ENCODE peak calls at places on chromosomes 2 and 18, in nine cellular contexts. N, S, V, J, X, L, A, H and Z are unnamed samples.

GRCh38 chr2:29495536-29495935 is 380.3 kb downstream of the CLIP4 start:
- DNase-seq in L (no peak), V (no peak), A (no peak), J (no peak), X (no peak), N (no peak), S (no peak), H (no peak), Z (no peak)

GRCh38 chr18:58847383-58848071 is 17.1 kb upstream of the ZNF532 start:
- DNase-seq in L (peak), H (peak), N (no peak), X (no peak), V (no peak), A (peak), J (no peak), S (peak), Z (no peak)

GRCh38 chr2:69356471-69356870 is 30.6 kb downstream of the GFPT1 start:
- DNase-seq in S (no peak), J (no peak), L (no peak), N (no peak), H (no peak), X (no peak), V (no peak), A (no peak), Z (no peak)

GRCh38 chr2:147451131-147451530 is 393.7 kb upstream of the ACVR2A start:
- DNase-seq in J (no peak), L (no peak), A (no peak), X (no peak), V (no peak), N (no peak), S (no peak), H (no peak), Z (no peak)

GRCh38 chr18:26227051-26227672 is 917 bp downstream of the TAF4B start:
- DNase-seq in N (no peak), L (no peak), V (no peak), A (no peak), H (peak), J (no peak), X (no peak), S (no peak), Z (no peak)

GRCh38 chr18:50696929-50697328 is 122.9 kb downstream of the MRO start:
- DNase-seq in J (no peak), X (peak), S (no peak), N (no peak), V (no peak), H (no peak), L (no peak), A (no peak), Z (no peak)

GRCh38 chr18:73168171-73168570 is 300.4 kb upstream of the NETO1 start:
- DNase-seq in S (no peak), N (no peak), A (no peak), L (no peak), V (no peak), X (no peak), J (no peak), H (no peak), Z (no peak)

GRCh38 chr18:74652392-74652988 is 54.8 kb downstream of the ZNF407 start:
- DNase-seq in H (no peak), S (no peak), X (peak), J (no peak), V (peak), L (no peak), A (no peak), N (no peak), Z (no peak)

GRCh38 chr2:15833731-15834130 is 106.6 kb upstream of the MYCN start:
- DNase-seq in X (no peak), A (no peak), H (no peak), N (no peak), S (no peak), V (no peak), L (no peak), J (no peak), Z (no peak)

GRCh38 chr2:106948550-106948949 is 62.6 kb upstream of the ST6GAL2 start:
- DNase-seq in A (no peak), X (no peak), J (no peak), L (no peak), H (no peak), V (no peak), N (no peak), S (no peak), Z (no peak)

GRCh38 chr18:40159141-40160017 is 1795.7 kb upstream of the PIK3C3 start:
- DNase-seq in L (no peak), A (no peak), X (no peak), N (no peak), V (peak), J (no peak), H (no peak), S (no peak), Z (no peak)

GRCh38 chr2:236602678-236603077 is 33.1 kb downstream of the ACKR3 start:
- DNase-seq in H (no peak), V (no peak), N (no peak), S (no peak), A (no peak), J (no peak), X (no peak), L (no peak), Z (no peak)

GRCh38 chr2:219605607-219605954 is 7.9 kb downstream of the STK11IP start:
- DNase-seq in J (no peak), S (no peak), L (no peak), H (no peak), A (no peak), N (no peak), V (no peak), X (no peak), Z (no peak)

GRCh38 chr2:133484106-133484505 is 84.2 kb downstream of the NCKAP5 start:
- DNase-seq in V (peak), H (no peak), A (no peak), L (no peak), N (no peak), X (no peak), S (no peak), J (no peak), Z (no peak)

GRCh38 chr18:57621252-57621607 is 406 bp downstream of the NARS1 start:
- DNase-seq in S (no peak), H (no peak), A (peak), N (no peak), L (no peak), X (peak), J (no peak), V (peak), Z (no peak)

GRCh38 chr18:31482051-31482450 is 15.9 kb upstream of the DSG2 start:
- DNase-seq in N (no peak), L (no peak), A (no peak), S (no peak), V (no peak), J (no peak), H (no peak), X (no peak), Z (no peak)

GRCh38 chr2:182784777-182785176 is 68.7 kb downstream of the DNAJC10 start:
- DNase-seq in S (no peak), N (no peak), A (no peak), H (no peak), L (no peak), V (peak), X (no peak), J (no peak), Z (no peak)

GRCh38 chr2:209138079-209138478 is 285.8 kb upstream of the MAP2 start:
- DNase-seq in A (no peak), N (no peak), V (no peak), X (no peak), H (no peak), J (no peak), S (no peak), L (no peak), Z (no peak)

GRCh38 chr18:48886520-48887293 is 64.1 kb downstream of the SMAD7 start:
- DNase-seq in X (no peak), V (no peak), J (no peak), S (no peak), A (no peak), N (no peak), H (no peak), L (no peak), Z (no peak)

GRCh38 chr2:63488118-63488713 is 100.1 kb downstream of the WDPCP start:
- DNase-seq in L (no peak), H (peak), N (no peak), X (peak), A (peak), J (no peak), S (peak), V (peak), Z (no peak)

GRCh38 chr2:163551974-163552373 is 183.8 kb downstream of the FIGN start:
- DNase-seq in J (no peak), L (no peak), X (no peak), S (no peak), A (no peak), N (no peak), H (no peak), V (peak), Z (no peak)